ENCODE peak calls at places on chromosome 17, in four cellular contexts. One of them, this sample, is unnamed.

GRCh38 chr17:79612468-79613194 is 1.8 kb upstream of the RBFOX3 start:
- DNase-seq in CD8-positive, alpha-beta T cell: no peak
- DNase-seq in B cell: peak
- DNase-seq in transverse colon: peak
- DNase-seq in this sample: peak

GRCh38 chr17:40479754-40480480 is 21.5 kb downstream of the TNS4 start:
- DNase-seq in CD8-positive, alpha-beta T cell: no peak
- DNase-seq in B cell: no peak
- DNase-seq in transverse colon: no peak
- DNase-seq in this sample: no peak

GRCh38 chr17:38451030-38451839 is 23.0 kb downstream of the ARHGAP23 start:
- DNase-seq in CD8-positive, alpha-beta T cell: no peak
- DNase-seq in B cell: no peak
- DNase-seq in transverse colon: no peak
- DNase-seq in this sample: no peak

GRCh38 chr17:72126575-72127486 is 6.0 kb downstream of the SOX9 start:
- DNase-seq in CD8-positive, alpha-beta T cell: no peak
- DNase-seq in B cell: no peak
- DNase-seq in transverse colon: peak
- DNase-seq in this sample: no peak

GRCh38 chr17:77857613-77858012 is 100.9 kb upstream of the TNRC6C start:
- DNase-seq in CD8-positive, alpha-beta T cell: no peak
- DNase-seq in B cell: no peak
- DNase-seq in transverse colon: no peak
- DNase-seq in this sample: no peak

GRCh38 chr17:83053779-83054451 is 25.5 kb upstream of the METRNL start:
- DNase-seq in CD8-positive, alpha-beta T cell: no peak
- DNase-seq in B cell: peak
- DNase-seq in transverse colon: no peak
- DNase-seq in this sample: no peak

GRCh38 chr17:43713494-43714162 is 45.0 kb downstream of the SOST start:
- DNase-seq in CD8-positive, alpha-beta T cell: no peak
- DNase-seq in B cell: peak
- DNase-seq in transverse colon: no peak
- DNase-seq in this sample: peak

GRCh38 chr17:28684963-28685362 is 23.0 kb downstream of the SUPT6H start:
- DNase-seq in CD8-positive, alpha-beta T cell: no peak
- DNase-seq in B cell: no peak
- DNase-seq in transverse colon: peak
- DNase-seq in this sample: no peak

GRCh38 chr17:73646409-73647305 is 2.4 kb upstream of the SDK2 start:
- DNase-seq in CD8-positive, alpha-beta T cell: peak
- DNase-seq in B cell: peak
- DNase-seq in transverse colon: no peak
- DNase-seq in this sample: no peak

GRCh38 chr17:50423553-50424159 is 2.4 kb upstream of the ACSF2 start:
- DNase-seq in CD8-positive, alpha-beta T cell: no peak
- DNase-seq in B cell: no peak
- DNase-seq in transverse colon: no peak
- DNase-seq in this sample: no peak

GRCh38 chr17:75876190-75876937 is 2.0 kb downstream of the TRIM47 start:
- DNase-seq in CD8-positive, alpha-beta T cell: peak
- DNase-seq in B cell: peak
- DNase-seq in transverse colon: peak
- DNase-seq in this sample: peak

GRCh38 chr17:61746248-61746985 is 116.9 kb downstream of the BRIP1 start:
- DNase-seq in CD8-positive, alpha-beta T cell: no peak
- DNase-seq in B cell: no peak
- DNase-seq in transverse colon: no peak
- DNase-seq in this sample: no peak

GRCh38 chr17:19346351-19347255 is 15.9 kb downstream of the B9D1 start:
- DNase-seq in CD8-positive, alpha-beta T cell: no peak
- DNase-seq in B cell: no peak
- DNase-seq in transverse colon: peak
- DNase-seq in this sample: peak

GRCh38 chr17:32116937-32117336 is 25.4 kb upstream of the RHOT1 start:
- DNase-seq in CD8-positive, alpha-beta T cell: no peak
- DNase-seq in B cell: no peak
- DNase-seq in transverse colon: no peak
- DNase-seq in this sample: no peak

GRCh38 chr17:65101371-65101770 is 35.8 kb upstream of the RGS9 start:
- DNase-seq in CD8-positive, alpha-beta T cell: no peak
- DNase-seq in B cell: no peak
- DNase-seq in transverse colon: no peak
- DNase-seq in this sample: no peak

GRCh38 chr17:65102235-65102634 is 34.9 kb upstream of the RGS9 start:
- DNase-seq in CD8-positive, alpha-beta T cell: no peak
- DNase-seq in B cell: no peak
- DNase-seq in transverse colon: no peak
- DNase-seq in this sample: no peak

GRCh38 chr17:65100316-65101140 is 36.6 kb upstream of the RGS9 start:
- DNase-seq in CD8-positive, alpha-beta T cell: peak
- DNase-seq in B cell: peak
- DNase-seq in transverse colon: peak
- DNase-seq in this sample: peak

GRCh38 chr17:65099475-65099874 is 37.7 kb upstream of the RGS9 start:
- DNase-seq in CD8-positive, alpha-beta T cell: no peak
- DNase-seq in B cell: no peak
- DNase-seq in transverse colon: no peak
- DNase-seq in this sample: no peak

GRCh38 chr17:65099941-65100315 is 37.2 kb upstream of the RGS9 start:
- DNase-seq in CD8-positive, alpha-beta T cell: no peak
- DNase-seq in B cell: peak
- DNase-seq in transverse colon: peak
- DNase-seq in this sample: peak
- TF ChIP-seq CTCF in CD8-positive, alpha-beta T cell: no peak
- TF ChIP-seq CTCF in B cell: no peak
- TF ChIP-seq CTCF in transverse colon: no peak
- TF ChIP-seq CTCF in this sample: no peak

DNA sequence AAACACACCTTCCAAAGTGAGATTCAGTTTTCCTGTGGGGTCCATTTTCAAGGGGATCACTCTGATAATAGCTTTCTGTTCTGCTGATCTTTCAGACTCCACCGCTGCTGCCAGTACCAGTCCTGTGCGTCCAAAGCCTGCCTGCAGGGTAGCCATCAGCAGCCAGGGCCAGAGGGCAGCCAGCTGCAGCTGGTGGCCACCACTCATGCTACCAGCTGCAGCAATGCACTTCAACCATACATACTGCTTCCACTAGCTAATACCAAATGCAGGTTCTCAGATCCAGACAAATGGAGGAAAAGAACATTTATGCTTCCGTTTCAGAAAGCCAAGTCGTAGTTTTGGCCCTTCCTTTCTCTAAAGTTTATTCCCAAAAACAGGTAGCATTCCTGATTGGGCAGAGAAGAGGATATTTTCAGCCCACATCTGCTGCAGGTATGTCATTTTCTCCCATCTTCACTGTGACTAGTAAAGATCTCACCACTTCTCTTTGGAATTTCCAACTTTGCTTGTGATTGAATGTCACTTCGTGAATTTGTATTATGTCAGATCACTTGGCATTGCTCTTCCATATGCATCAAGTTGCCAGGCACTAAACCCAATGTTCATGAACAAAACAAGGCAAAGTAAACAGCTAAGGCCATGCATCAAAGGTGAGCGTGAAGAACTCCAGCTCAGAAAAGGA is 1.8 kb downstream of the RNF43 start:
- DNase-seq in CD8-positive, alpha-beta T cell: no peak
- DNase-seq in B cell: no peak
- DNase-seq in transverse colon: peak
- DNase-seq in this sample: no peak
- TF ChIP-seq CTCF in CD8-positive, alpha-beta T cell: no peak
- TF ChIP-seq CTCF in B cell: no peak
- TF ChIP-seq CTCF in transverse colon: peak
- TF ChIP-seq CTCF in this sample: no peak

GRCh38 chr17:63337579-63337978 is 108.5 kb downstream of the CYB561 start:
- DNase-seq in CD8-positive, alpha-beta T cell: no peak
- DNase-seq in B cell: no peak
- DNase-seq in transverse colon: no peak
- DNase-seq in this sample: no peak

GRCh38 chr17:63331301-63331700 is 114.8 kb downstream of the CYB561 start:
- DNase-seq in CD8-positive, alpha-beta T cell: no peak
- DNase-seq in B cell: no peak
- DNase-seq in transverse colon: no peak
- DNase-seq in this sample: no peak

GRCh38 chr17:63332286-63332685 is 113.8 kb downstream of the CYB561 start:
- DNase-seq in CD8-positive, alpha-beta T cell: no peak
- DNase-seq in B cell: no peak
- DNase-seq in transverse colon: no peak
- DNase-seq in this sample: no peak

GRCh38 chr17:63335818-63336217 is 110.3 kb downstream of the CYB561 start:
- DNase-seq in CD8-positive, alpha-beta T cell: no peak
- DNase-seq in B cell: no peak
- DNase-seq in transverse colon: no peak
- DNase-seq in this sample: no peak

DNA sequence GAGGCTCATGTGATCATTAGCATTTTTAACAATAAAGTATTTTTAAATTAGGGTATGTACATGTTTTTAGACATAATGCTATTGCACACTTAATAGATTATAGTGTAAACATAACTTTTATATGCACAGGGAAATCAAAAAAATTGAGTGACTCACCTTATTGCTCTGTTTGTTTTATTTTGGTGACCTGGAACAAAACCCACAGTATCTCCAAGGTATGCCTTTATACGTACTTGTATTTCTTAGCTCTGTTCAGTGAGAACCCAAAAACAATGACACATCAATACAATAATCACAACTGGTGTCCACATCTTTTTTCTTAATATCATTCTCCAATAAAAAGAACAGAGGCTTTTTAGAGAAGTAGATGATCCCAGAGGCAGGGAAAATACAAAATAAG is 112.2 kb downstream of the CYB561 start:
- DNase-seq in CD8-positive, alpha-beta T cell: no peak
- DNase-seq in B cell: no peak
- DNase-seq in transverse colon: no peak
- DNase-seq in this sample: no peak
- TF ChIP-seq CTCF in CD8-positive, alpha-beta T cell: no peak
- TF ChIP-seq CTCF in B cell: no peak
- TF ChIP-seq CTCF in transverse colon: no peak
- TF ChIP-seq CTCF in this sample: no peak

GRCh38 chr17:33294994-33295393 is 1.9 kb upstream of the ASIC2 start:
- DNase-seq in CD8-positive, alpha-beta T cell: no peak
- DNase-seq in B cell: no peak
- DNase-seq in transverse colon: no peak
- DNase-seq in this sample: no peak

GRCh38 chr17:33302394-33302793 is 9.3 kb upstream of the ASIC2 start:
- DNase-seq in CD8-positive, alpha-beta T cell: no peak
- DNase-seq in B cell: no peak
- DNase-seq in transverse colon: no peak
- DNase-seq in this sample: no peak

GRCh38 chr17:33303254-33303653 is 10.2 kb upstream of the ASIC2 start:
- DNase-seq in CD8-positive, alpha-beta T cell: no peak
- DNase-seq in B cell: no peak
- DNase-seq in transverse colon: no peak
- DNase-seq in this sample: no peak

GRCh38 chr17:33297643-33298042 is 4.5 kb upstream of the ASIC2 start:
- DNase-seq in CD8-positive, alpha-beta T cell: no peak
- DNase-seq in B cell: no peak
- DNase-seq in transverse colon: no peak
- DNase-seq in this sample: no peak

GRCh38 chr17:33299115-33299514 is 6.0 kb upstream of the ASIC2 start:
- DNase-seq in CD8-positive, alpha-beta T cell: no peak
- DNase-seq in B cell: no peak
- DNase-seq in transverse colon: no peak
- DNase-seq in this sample: no peak
- TF ChIP-seq CTCF in CD8-positive, alpha-beta T cell: no peak
- TF ChIP-seq CTCF in B cell: no peak
- TF ChIP-seq CTCF in transverse colon: no peak
- TF ChIP-seq CTCF in this sample: no peak

DNA sequence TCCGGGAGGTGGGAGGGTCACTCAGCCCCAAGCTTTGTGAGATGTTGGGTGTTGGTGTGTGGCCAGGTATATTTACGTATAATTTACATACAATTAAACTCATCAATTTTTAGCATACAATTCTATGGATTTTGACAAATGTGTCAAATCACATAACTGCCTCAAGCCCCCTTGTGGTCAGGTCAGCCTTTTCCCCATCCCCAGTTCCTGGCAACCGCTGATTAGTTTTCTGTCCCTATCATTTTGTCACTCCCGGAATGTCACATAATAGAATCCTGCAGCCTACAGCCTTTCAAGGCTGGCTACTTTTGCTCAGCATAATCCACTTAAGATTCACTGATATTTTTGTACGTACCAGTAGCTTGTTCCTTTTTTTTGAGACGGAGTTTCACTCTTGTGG is 19.4 kb upstream of the RAI1 start:
- DNase-seq in CD8-positive, alpha-beta T cell: no peak
- DNase-seq in B cell: no peak
- DNase-seq in transverse colon: no peak
- DNase-seq in this sample: no peak
- TF ChIP-seq CTCF in CD8-positive, alpha-beta T cell: no peak
- TF ChIP-seq CTCF in B cell: no peak
- TF ChIP-seq CTCF in transverse colon: no peak
- TF ChIP-seq CTCF in this sample: no peak

GRCh38 chr17:46770818-46771600 is 47.5 kb downstream of the WNT3 start:
- DNase-seq in CD8-positive, alpha-beta T cell: peak
- DNase-seq in B cell: peak
- DNase-seq in transverse colon: peak
- DNase-seq in this sample: peak
- TF ChIP-seq CTCF in CD8-positive, alpha-beta T cell: no peak
- TF ChIP-seq CTCF in B cell: peak
- TF ChIP-seq CTCF in transverse colon: no peak
- TF ChIP-seq CTCF in this sample: no peak

GRCh38 chr17:81459224-81459623 is 53.4 kb downstream of the ACTG1 start:
- DNase-seq in CD8-positive, alpha-beta T cell: no peak
- DNase-seq in B cell: no peak
- DNase-seq in transverse colon: no peak
- DNase-seq in this sample: no peak
- TF ChIP-seq CTCF in CD8-positive, alpha-beta T cell: no peak
- TF ChIP-seq CTCF in B cell: no peak
- TF ChIP-seq CTCF in transverse colon: no peak
- TF ChIP-seq CTCF in this sample: no peak

GRCh38 chr17:34736611-34737010 is 157.2 kb downstream of the TMEM132E start:
- DNase-seq in CD8-positive, alpha-beta T cell: no peak
- DNase-seq in B cell: no peak
- DNase-seq in transverse colon: no peak
- DNase-seq in this sample: no peak

GRCh38 chr17:34740516-34740915 is 161.1 kb downstream of the TMEM132E start:
- DNase-seq in CD8-positive, alpha-beta T cell: no peak
- DNase-seq in B cell: no peak
- DNase-seq in transverse colon: no peak
- DNase-seq in this sample: no peak

GRCh38 chr17:34741967-34742366 is 162.6 kb downstream of the TMEM132E start:
- DNase-seq in CD8-positive, alpha-beta T cell: no peak
- DNase-seq in B cell: no peak
- DNase-seq in transverse colon: no peak
- DNase-seq in this sample: no peak

GRCh38 chr17:34740936-34741515 is 161.6 kb downstream of the TMEM132E start:
- DNase-seq in CD8-positive, alpha-beta T cell: no peak
- DNase-seq in B cell: no peak
- DNase-seq in transverse colon: no peak
- DNase-seq in this sample: no peak

GRCh38 chr17:34739386-34739785 is 160.0 kb downstream of the TMEM132E start:
- DNase-seq in CD8-positive, alpha-beta T cell: no peak
- DNase-seq in B cell: no peak
- DNase-seq in transverse colon: no peak
- DNase-seq in this sample: no peak
- TF ChIP-seq CTCF in CD8-positive, alpha-beta T cell: no peak
- TF ChIP-seq CTCF in B cell: no peak
- TF ChIP-seq CTCF in transverse colon: no peak
- TF ChIP-seq CTCF in this sample: no peak

GRCh38 chr17:81538651-81539570 is 10.7 kb downstream of the FSCN2 start:
- DNase-seq in CD8-positive, alpha-beta T cell: no peak
- DNase-seq in B cell: no peak
- DNase-seq in transverse colon: no peak
- DNase-seq in this sample: no peak
- TF ChIP-seq CTCF in CD8-positive, alpha-beta T cell: no peak
- TF ChIP-seq CTCF in B cell: no peak
- TF ChIP-seq CTCF in transverse colon: no peak
- TF ChIP-seq CTCF in this sample: no peak